ENCODE peak calls at places on chromosomes 13 and 19, in four cellular contexts. A is omental fat pad; F is HT1080; E is stimulated activated CD8-positive, alpha-beta memory T cell treated with anti-CD3 and anti-CD28 coated beads, Interleukin-4, amount 100 ng/mL, for 48 hours. D is an unnamed sample.

GRCh38 chr19:38135150-38135998 is 88.6 kb downstream of the DPF1 start:
- DNase-seq in A (no peak), F (no peak), E (no peak), D (no peak)

GRCh38 chr13:113544071-113544891 is 40.3 kb upstream of the TFDP1 start:
- DNase-seq in A (no peak), F (no peak), E (no peak), D (no peak)

GRCh38 chr19:50496189-50497029 is 14.6 kb downstream of the JOSD2 start:
- DNase-seq in A (no peak), F (peak), E (no peak), D (no peak)

GRCh38 chr19:18304194-18304495 is 18.7 kb downstream of the LSM4 start:
- DNase-seq in A (no peak), F (no peak), E (peak), D (no peak)

GRCh38 chr13:71577127-71577526 is 289.9 kb downstream of the DACH1 start:
- DNase-seq in A (no peak), F (peak), E (no peak), D (no peak)

GRCh38 chr19:4051175-4052101 is 15.3 kb downstream of the ZBTB7A start:
- DNase-seq in A (no peak), F (peak), E (peak), D (no peak)

GRCh38 chr13:41649659-41650058 is 192.3 kb downstream of the RGCC start:
- DNase-seq in A (no peak), F (no peak), E (no peak), D (no peak)

GRCh38 chr19:1074512-1075283 is 7.7 kb downstream of the ARHGAP45 start:
- DNase-seq in A (peak), F (no peak), E (peak), D (peak)

GRCh38 chr13:77918391-77919261 is at the start of gene EDNRB:
- DNase-seq in A (no peak), F (no peak), E (peak), D (no peak)

GRCh38 chr13:59734393-59734792 is 429.3 kb downstream of the DIAPH3 start:
- DNase-seq in A (no peak), F (no peak), E (no peak), D (no peak)

GRCh38 chr13:44052843-44053607 is 173.3 kb downstream of the LACC1 start:
- DNase-seq in A (no peak), F (no peak), E (no peak), D (no peak)

GRCh38 chr13:41627425-41627824 is 170.1 kb downstream of the RGCC start:
- DNase-seq in A (no peak), F (no peak), E (no peak), D (no peak)

GRCh38 chr13:99033814-99034213 is 56.0 kb upstream of the DOCK9 start:
- DNase-seq in A (no peak), F (peak), E (no peak), D (no peak)